ENCODE peak calls at places on chromosome 9, in eight cellular contexts. S, Q, J, A, W, T, E and B are unnamed samples.

GRCh38 chr9:1208185-1208584 is 158.0 kb downstream of the DMRT2 start:
- DNase-seq in S (no peak), Q (no peak), J (no peak), A (no peak), W (no peak), T (no peak), E (no peak), B (no peak)

GRCh38 chr9:133740891-133741290 is 2.7 kb upstream of the SARDH start:
- DNase-seq in S (no peak), Q (no peak), J (peak; percentile 73), A (no peak), W (peak; percentile 24), T (no peak), E (no peak), B (no peak)

GRCh38 chr9:93659044-93659836 is 82.9 kb downstream of the PHF2 start:
- DNase-seq in S (no peak), Q (no peak), J (peak; percentile 20), A (no peak), W (peak; percentile 13), T (peak; percentile 3), E (no peak), B (peak; percentile 72)

GRCh38 chr9:96418920-96419690 is 935 bp upstream of the ZNF367 start:
- DNase-seq in S (peak; percentile 84), Q (peak; percentile 36), J (peak; percentile 84), A (peak; percentile 85), W (peak; percentile 74), T (peak; percentile 9), E (peak; percentile 78), B (peak; percentile 93)

GRCh38 chr9:130975932-130976841 is 32.8 kb upstream of the LAMC3 start:
- DNase-seq in S (no peak), Q (no peak), J (no peak), A (no peak), W (no peak), T (no peak), E (no peak), B (no peak)

GRCh38 chr9:135303865-135304499 is 175.6 kb upstream of the PPP1R26 start:
- DNase-seq in S (no peak), Q (no peak), J (no peak), A (no peak), W (no peak), T (no peak), E (no peak), B (no peak)

GRCh38 chr9:70962761-70963445 is 158.5 kb downstream of the TRPM3 start:
- DNase-seq in S (no peak), Q (no peak), J (no peak), A (no peak), W (no peak), T (no peak), E (no peak), B (no peak)

GRCh38 chr9:115849679-115850412 is 303.7 kb upstream of the PAPPA start:
- DNase-seq in S (no peak), Q (no peak), J (no peak), A (no peak), W (no peak), T (no peak), E (no peak), B (no peak)

GRCh38 chr9:136693490-136694162 is 6.4 kb upstream of the AGPAT2 start:
- DNase-seq in S (peak; percentile 28), Q (no peak), J (peak; percentile 91), A (no peak), W (peak; percentile 33), T (no peak), E (no peak), B (no peak)

GRCh38 chr9:214488-215448 is at the start of gene DOCK8:
- DNase-seq in S (peak; percentile 73), Q (peak; percentile 19), J (peak; percentile 80), A (peak; percentile 84), W (peak; percentile 71), T (peak; percentile 25), E (peak; percentile 87), B (no peak)

GRCh38 chr9:91197232-91198181 is 164.2 kb downstream of the AUH start:
- DNase-seq in S (peak; percentile 80), Q (no peak), J (peak; percentile 92), A (no peak), W (peak; percentile 61), T (no peak), E (peak; percentile 19), B (no peak)

GRCh38 chr9:105333076-105333475 is 88.6 kb downstream of the SLC44A1 start:
- DNase-seq in S (no peak), Q (no peak), J (no peak), A (no peak), W (no peak), T (no peak), E (no peak), B (no peak)

DNA sequence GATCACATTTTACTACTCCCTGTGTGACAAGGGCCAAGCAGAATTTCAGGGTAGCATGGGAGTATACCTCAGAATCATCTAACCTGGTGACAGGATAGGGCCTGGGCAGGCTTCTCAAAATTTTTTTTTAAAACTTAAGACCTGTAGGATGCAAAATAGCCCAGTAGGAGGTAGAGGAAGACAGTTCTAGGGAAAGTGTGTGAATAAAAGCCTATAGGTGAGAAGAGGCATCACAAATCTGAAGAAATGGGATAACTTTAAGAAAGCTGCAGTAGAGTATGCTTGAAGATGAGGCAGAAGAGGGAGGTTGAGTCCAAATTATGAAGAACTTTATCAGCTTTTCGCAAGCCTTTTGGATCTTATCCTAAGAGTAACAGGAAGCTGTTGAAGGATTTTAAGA is 32.3 kb downstream of the CNTRL start:
- DNase-seq in S (no peak), Q (no peak), J (no peak), A (peak; percentile 26), W (no peak), T (no peak), E (peak; percentile 78), B (no peak)
- TF ChIP-seq CTCF in S (no peak), Q (peak; percentile 61), J (no peak), A (peak; percentile 41), W (no peak), T (peak; percentile 59), E (peak; percentile 46), B (peak; percentile 21)

GRCh38 chr9:126063326-126063725 is 263.3 kb upstream of the MVB12B start:
- DNase-seq in S (no peak), Q (no peak), J (no peak), A (no peak), W (peak; percentile 19), T (no peak), E (no peak), B (no peak)

GRCh38 chr9:126057869-126058467 is 268.7 kb upstream of the MVB12B start:
- DNase-seq in S (no peak), Q (no peak), J (no peak), A (no peak), W (peak; percentile 12), T (no peak), E (no peak), B (no peak)

GRCh38 chr9:126058631-126059030 is 268.0 kb upstream of the MVB12B start:
- DNase-seq in S (no peak), Q (no peak), J (no peak), A (no peak), W (peak; percentile 13), T (no peak), E (no peak), B (no peak)

GRCh38 chr9:126062158-126062929 is 264.3 kb upstream of the MVB12B start:
- DNase-seq in S (no peak), Q (no peak), J (no peak), A (no peak), W (peak; percentile 22), T (no peak), E (no peak), B (no peak)

GRCh38 chr9:126061575-126061974 is 265.1 kb upstream of the MVB12B start:
- DNase-seq in S (no peak), Q (no peak), J (no peak), A (no peak), W (no peak), T (no peak), E (no peak), B (no peak)
- TF ChIP-seq CTCF in S (no peak), Q (no peak), J (no peak), A (no peak), W (no peak), T (no peak), E (no peak), B (no peak)

GRCh38 chr9:108463927-108464606 is 391.7 kb downstream of the ACTL7B start:
- DNase-seq in S (no peak), Q (no peak), J (no peak), A (no peak), W (no peak), T (no peak), E (no peak), B (no peak)

GRCh38 chr9:108466238-108466637 is 389.5 kb downstream of the ACTL7B start:
- DNase-seq in S (no peak), Q (no peak), J (no peak), A (no peak), W (no peak), T (no peak), E (no peak), B (no peak)

GRCh38 chr9:108468364-108468763 is 387.4 kb downstream of the ACTL7B start:
- DNase-seq in S (no peak), Q (no peak), J (no peak), A (peak; percentile 37), W (no peak), T (no peak), E (peak; percentile 82), B (no peak)

GRCh38 chr9:108469654-108470053 is 386.1 kb downstream of the ACTL7B start:
- DNase-seq in S (no peak), Q (no peak), J (no peak), A (no peak), W (no peak), T (no peak), E (no peak), B (no peak)

GRCh38 chr9:108467653-108468324 is 388.0 kb downstream of the ACTL7B start:
- DNase-seq in S (no peak), Q (no peak), J (peak; percentile 59), A (no peak), W (no peak), T (no peak), E (no peak), B (no peak)
- TF ChIP-seq CTCF in S (peak; percentile 8), Q (no peak), J (no peak), A (no peak), W (no peak), T (no peak), E (no peak), B (no peak)

GRCh38 chr9:82535432-82535998 is 527.4 kb downstream of the RASEF start:
- DNase-seq in S (no peak), Q (no peak), J (no peak), A (no peak), W (no peak), T (no peak), E (no peak), B (no peak)

GRCh38 chr9:82526629-82527028 is 536.3 kb downstream of the RASEF start:
- DNase-seq in S (no peak), Q (no peak), J (no peak), A (no peak), W (no peak), T (no peak), E (no peak), B (no peak)

GRCh38 chr9:82531795-82532194 is 531.1 kb downstream of the RASEF start:
- DNase-seq in S (no peak), Q (no peak), J (no peak), A (no peak), W (no peak), T (no peak), E (no peak), B (no peak)

DNA sequence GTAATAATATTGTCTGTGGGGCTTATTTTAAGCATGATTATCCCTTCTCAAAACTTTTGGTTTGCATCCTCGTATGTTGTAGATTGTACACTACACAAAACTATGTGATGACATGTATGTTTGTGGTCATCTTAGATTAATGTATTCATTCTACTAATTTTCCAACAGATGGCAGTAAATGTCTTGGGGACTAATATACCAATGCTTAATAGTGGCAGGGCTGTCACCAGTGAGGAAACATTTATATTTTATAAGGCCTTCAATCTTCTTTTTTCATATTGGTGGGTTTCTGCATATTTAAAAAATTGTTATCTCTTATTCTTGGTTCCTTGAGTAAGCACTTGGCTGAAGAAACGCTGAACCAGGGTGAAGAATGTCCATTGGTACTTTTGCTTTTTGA is 530.4 kb downstream of the RASEF start:
- DNase-seq in S (no peak), Q (no peak), J (no peak), A (no peak), W (no peak), T (no peak), E (no peak), B (no peak)
- TF ChIP-seq CTCF in S (peak; percentile 24), Q (no peak), J (peak; percentile 45), A (peak; percentile 62), W (no peak), T (no peak), E (peak; percentile 41), B (peak; percentile 80)